ENCODE peak calls at places on chromosomes 13 and 19, in four cellular contexts. One of them, this sample, is unnamed.

GRCh38 chr13:30870049-30870884 is 35.8 kb upstream of the MEDAG start:
- DNase-seq in IMR-90: peak
- DNase-seq in MM.1S: peak
- DNase-seq in AG10803: peak
- DNase-seq in this sample: peak

GRCh38 chr13:41004875-41005693 is 14.0 kb downstream of the ELF1 start:
- DNase-seq in IMR-90: no peak
- DNase-seq in MM.1S: peak
- DNase-seq in AG10803: peak
- DNase-seq in this sample: no peak

GRCh38 chr13:37014609-37015008 is 14.0 kb downstream of the EXOSC8 start:
- DNase-seq in IMR-90: peak
- DNase-seq in MM.1S: no peak
- DNase-seq in AG10803: peak
- DNase-seq in this sample: no peak

GRCh38 chr19:53467138-53467502 is 413 bp upstream of the ZNF813 start:
- DNase-seq in IMR-90: no peak
- DNase-seq in MM.1S: no peak
- DNase-seq in AG10803: no peak
- DNase-seq in this sample: no peak

GRCh38 chr19:46840157-46840942 is 10.3 kb downstream of the AP2S1 start:
- DNase-seq in IMR-90: peak
- DNase-seq in MM.1S: peak
- DNase-seq in AG10803: peak
- DNase-seq in this sample: peak

GRCh38 chr19:1214862-1215731 is 9.5 kb downstream of the STK11 start:
- DNase-seq in IMR-90: no peak
- DNase-seq in MM.1S: no peak
- DNase-seq in AG10803: no peak
- DNase-seq in this sample: no peak

GRCh38 chr13:60969659-60970058 is 446.0 kb downstream of the PCDH20 start:
- DNase-seq in IMR-90: no peak
- DNase-seq in MM.1S: no peak
- DNase-seq in AG10803: no peak
- DNase-seq in this sample: no peak

GRCh38 chr13:54709546-54709945 is 1680.9 kb downstream of the OLFM4 start:
- DNase-seq in IMR-90: no peak
- DNase-seq in MM.1S: no peak
- DNase-seq in AG10803: no peak
- DNase-seq in this sample: no peak

GRCh38 chr19:42092350-42092749 is 16.4 kb downstream of the ZNF574 start:
- DNase-seq in IMR-90: no peak
- DNase-seq in MM.1S: peak
- DNase-seq in AG10803: no peak
- DNase-seq in this sample: no peak

GRCh38 chr19:2248136-2249009 is 750 bp upstream of the AMH start:
- DNase-seq in IMR-90: no peak
- DNase-seq in MM.1S: no peak
- DNase-seq in AG10803: no peak
- DNase-seq in this sample: no peak

GRCh38 chr19:1268392-1269064 is 604 bp upstream of the CIRBP start:
- DNase-seq in IMR-90: no peak
- DNase-seq in MM.1S: no peak
- DNase-seq in AG10803: no peak
- DNase-seq in this sample: no peak

GRCh38 chr13:21657538-21657937 is 13.3 kb upstream of the FGF9 start:
- DNase-seq in IMR-90: peak
- DNase-seq in MM.1S: no peak
- DNase-seq in AG10803: peak
- DNase-seq in this sample: peak

GRCh38 chr13:48397744-48398143 is 15.2 kb downstream of the LPAR6 start:
- DNase-seq in IMR-90: no peak
- DNase-seq in MM.1S: no peak
- DNase-seq in AG10803: no peak
- DNase-seq in this sample: no peak

GRCh38 chr13:52067237-52067636 is 42.7 kb downstream of the UTP14C start:
- DNase-seq in IMR-90: no peak
- DNase-seq in MM.1S: no peak
- DNase-seq in AG10803: no peak
- DNase-seq in this sample: peak

GRCh38 chr13:44380404-44381165 is 7.0 kb downstream of the SERP2 start:
- DNase-seq in IMR-90: peak
- DNase-seq in MM.1S: no peak
- DNase-seq in AG10803: peak
- DNase-seq in this sample: peak

GRCh38 chr13:20526664-20527063 is 1.0 kb upstream of the CRYL1 start:
- DNase-seq in IMR-90: peak
- DNase-seq in MM.1S: no peak
- DNase-seq in AG10803: peak
- DNase-seq in this sample: peak

GRCh38 chr13:91347996-91348905 is 764 bp downstream of the MIR17HG start:
- DNase-seq in IMR-90: no peak
- DNase-seq in MM.1S: peak
- DNase-seq in AG10803: peak
- DNase-seq in this sample: no peak

DNA sequence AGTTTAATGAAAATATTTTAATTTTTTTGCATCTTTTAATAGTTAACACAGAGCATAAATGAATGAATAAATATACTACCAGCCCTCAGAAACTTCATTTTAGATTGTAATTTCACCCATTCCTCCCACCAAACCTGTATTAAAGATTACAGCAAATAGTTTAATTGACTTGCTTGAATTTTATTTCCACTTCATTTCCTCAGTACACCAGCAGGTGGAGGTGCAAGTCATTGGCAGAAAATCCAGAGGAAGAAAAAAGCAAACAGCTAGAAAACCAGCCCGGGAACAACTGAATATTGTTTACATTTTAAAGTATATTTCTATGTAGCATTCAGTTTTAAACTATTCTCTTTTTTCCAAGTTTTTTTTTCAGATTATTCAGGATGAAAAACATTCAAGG is 177.8 kb downstream of the OLFM4 start:
- DNase-seq in IMR-90: no peak
- DNase-seq in MM.1S: no peak
- DNase-seq in AG10803: no peak
- DNase-seq in this sample: peak
- TF ChIP-seq CTCF in IMR-90: peak
- TF ChIP-seq CTCF in MM.1S: peak
- TF ChIP-seq CTCF in AG10803: peak
- TF ChIP-seq CTCF in this sample: peak

GRCh38 chr13:46006688-46007452 is 45.7 kb downstream of the ZC3H13 start:
- DNase-seq in IMR-90: peak
- DNase-seq in MM.1S: no peak
- DNase-seq in AG10803: no peak
- DNase-seq in this sample: peak
- H3K4me3 ChIP-seq in IMR-90: no peak
- H3K4me3 ChIP-seq in MM.1S: no peak
- H3K4me3 ChIP-seq in AG10803: no peak
- H3K4me3 ChIP-seq in this sample: no peak

GRCh38 chr13:62014299-62014698 is 598.6 kb upstream of the PCDH20 start:
- DNase-seq in IMR-90: peak
- DNase-seq in MM.1S: no peak
- DNase-seq in AG10803: no peak
- DNase-seq in this sample: peak
- TF ChIP-seq CTCF in IMR-90: no peak
- TF ChIP-seq CTCF in MM.1S: peak
- TF ChIP-seq CTCF in AG10803: no peak
- TF ChIP-seq CTCF in this sample: no peak

GRCh38 chr19:33621065-33621785 is 528 bp upstream of the CHST8 start:
- DNase-seq in IMR-90: no peak
- DNase-seq in MM.1S: no peak
- DNase-seq in AG10803: no peak
- DNase-seq in this sample: no peak

GRCh38 chr19:33620611-33621010 is 1.1 kb upstream of the CHST8 start:
- DNase-seq in IMR-90: no peak
- DNase-seq in MM.1S: no peak
- DNase-seq in AG10803: no peak
- DNase-seq in this sample: no peak

GRCh38 chr19:33622809-33623511 is 1.2 kb downstream of the CHST8 start:
- DNase-seq in IMR-90: no peak
- DNase-seq in MM.1S: no peak
- DNase-seq in AG10803: no peak
- DNase-seq in this sample: no peak

GRCh38 chr19:33621811-33622504 is at the start of gene CHST8:
- DNase-seq in IMR-90: no peak
- DNase-seq in MM.1S: peak
- DNase-seq in AG10803: peak
- DNase-seq in this sample: peak

GRCh38 chr19:33622505-33622808 is 704 bp downstream of the CHST8 start:
- DNase-seq in IMR-90: no peak
- DNase-seq in MM.1S: peak
- DNase-seq in AG10803: no peak
- DNase-seq in this sample: no peak
- H3K4me3 ChIP-seq in IMR-90: no peak
- H3K4me3 ChIP-seq in MM.1S: peak
- H3K4me3 ChIP-seq in AG10803: no peak
- H3K4me3 ChIP-seq in this sample: no peak

GRCh38 chr19:4375164-4375619 is 25.2 kb downstream of the SH3GL1 start:
- DNase-seq in IMR-90: no peak
- DNase-seq in MM.1S: no peak
- DNase-seq in AG10803: no peak
- DNase-seq in this sample: no peak

GRCh38 chr19:4374451-4375163 is 25.7 kb downstream of the SH3GL1 start:
- DNase-seq in IMR-90: peak
- DNase-seq in MM.1S: no peak
- DNase-seq in AG10803: peak
- DNase-seq in this sample: peak

GRCh38 chr19:4376991-4377781 is 23.2 kb downstream of the SH3GL1 start:
- DNase-seq in IMR-90: peak
- DNase-seq in MM.1S: no peak
- DNase-seq in AG10803: peak
- DNase-seq in this sample: peak

GRCh38 chr19:4376245-4376990 is 23.9 kb downstream of the SH3GL1 start:
- DNase-seq in IMR-90: no peak
- DNase-seq in MM.1S: no peak
- DNase-seq in AG10803: no peak
- DNase-seq in this sample: no peak

GRCh38 chr19:4375620-4376228 is 24.6 kb downstream of the SH3GL1 start:
- DNase-seq in IMR-90: peak
- DNase-seq in MM.1S: no peak
- DNase-seq in AG10803: peak
- DNase-seq in this sample: peak
- TF ChIP-seq CTCF in IMR-90: peak
- TF ChIP-seq CTCF in MM.1S: no peak
- TF ChIP-seq CTCF in AG10803: peak
- TF ChIP-seq CTCF in this sample: peak

DNA sequence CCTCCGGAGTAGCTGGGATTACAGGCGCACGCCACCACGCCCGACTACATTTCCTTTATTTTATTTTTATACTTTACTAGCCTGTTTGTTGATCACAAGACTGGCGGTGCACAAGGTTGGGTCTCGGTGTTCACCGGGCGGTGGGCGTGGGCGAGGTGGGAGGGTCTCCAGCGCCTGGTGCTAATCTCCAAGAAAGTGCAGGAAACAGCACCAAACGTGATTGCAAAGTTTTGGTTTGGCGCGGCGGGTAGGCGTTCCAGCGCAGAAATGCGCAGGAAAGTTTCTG is 24.1 kb upstream of the ZNF850 start:
- DNase-seq in IMR-90: no peak
- DNase-seq in MM.1S: no peak
- DNase-seq in AG10803: no peak
- DNase-seq in this sample: no peak
- H3K4me3 ChIP-seq in IMR-90: peak
- H3K4me3 ChIP-seq in MM.1S: no peak
- H3K4me3 ChIP-seq in AG10803: peak
- H3K4me3 ChIP-seq in this sample: peak

DNA sequence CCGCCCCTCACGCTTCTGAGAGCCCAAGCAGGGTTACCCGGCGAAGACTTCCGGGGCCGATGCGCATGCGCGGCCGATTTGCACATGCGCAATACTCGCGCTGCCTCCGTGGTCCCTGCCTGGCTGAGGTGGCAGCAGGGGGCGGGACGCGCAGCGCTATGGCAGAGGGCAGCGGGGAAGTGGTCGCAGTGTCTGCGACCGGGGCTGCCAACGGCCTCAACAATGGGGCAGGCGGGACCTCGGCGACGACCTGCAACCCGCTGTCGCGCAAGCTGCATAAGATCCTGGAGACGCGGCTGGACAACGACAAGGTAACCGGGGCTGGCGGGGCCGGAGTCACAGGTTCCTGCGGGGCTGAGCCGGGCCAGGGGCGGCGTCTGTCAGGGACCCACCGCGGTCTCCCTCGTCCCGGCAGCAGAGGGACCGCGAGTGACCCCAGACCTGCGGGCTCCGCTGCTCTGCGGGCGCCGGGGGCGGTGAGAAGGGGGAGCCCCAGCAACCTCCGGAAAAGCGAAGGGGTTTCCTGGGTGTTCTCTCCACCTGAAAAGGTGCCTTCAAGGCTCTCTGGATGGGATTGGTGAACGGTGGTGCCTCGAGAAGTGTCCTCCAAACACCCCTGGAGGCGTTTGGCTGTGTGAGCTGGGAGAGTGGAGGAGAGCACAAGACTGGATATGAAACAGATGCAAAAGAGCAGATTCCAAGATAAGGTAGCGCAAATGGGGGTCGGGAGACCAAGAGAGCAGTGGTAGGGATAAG is at the start of gene COG6:
- DNase-seq in IMR-90: peak
- DNase-seq in MM.1S: peak
- DNase-seq in AG10803: peak
- DNase-seq in this sample: peak
- TF ChIP-seq CTCF in IMR-90: no peak
- TF ChIP-seq CTCF in MM.1S: no peak
- TF ChIP-seq CTCF in AG10803: no peak
- TF ChIP-seq CTCF in this sample: no peak

DNA sequence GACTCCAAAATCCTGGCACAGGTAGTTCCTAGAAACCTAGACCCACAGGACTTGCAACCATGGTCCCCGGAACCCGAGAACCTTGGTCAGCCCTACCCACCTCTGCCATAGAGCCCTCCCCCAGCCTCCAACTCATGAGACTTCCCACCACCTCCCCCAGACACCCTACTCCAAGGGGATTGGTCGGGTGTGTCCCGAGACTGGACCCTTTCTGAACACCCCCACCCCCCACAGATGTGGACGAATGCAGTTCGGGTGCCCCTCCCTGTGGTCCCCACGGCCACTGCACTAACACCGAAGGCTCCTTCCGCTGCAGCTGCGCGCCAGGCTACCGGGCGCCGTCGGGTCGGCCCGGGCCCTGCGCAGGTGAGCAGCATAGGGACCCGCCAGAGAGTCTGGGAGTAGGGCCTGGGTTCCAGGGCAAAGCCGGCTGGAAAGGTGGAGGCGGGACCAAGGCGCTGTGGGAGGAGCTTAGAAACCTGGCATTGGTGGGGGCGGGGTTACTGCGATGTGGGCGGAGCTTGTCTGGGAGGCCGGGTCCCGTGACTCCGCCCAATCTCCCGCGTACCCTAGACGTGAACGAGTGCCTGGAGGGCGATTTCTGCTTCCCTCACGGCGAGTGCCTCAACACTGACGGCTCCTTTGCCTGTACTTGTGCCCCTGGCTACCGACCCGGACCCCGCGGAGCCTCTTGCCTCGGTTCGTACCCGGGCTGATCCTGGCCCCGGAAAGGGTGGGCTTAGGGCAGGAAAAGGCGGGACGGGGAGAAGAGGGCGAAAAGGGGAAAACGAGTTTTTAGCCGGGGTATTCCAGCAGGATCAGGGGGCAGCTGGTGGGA is 11.9 kb downstream of the LTBP4 start:
- DNase-seq in IMR-90: no peak
- DNase-seq in MM.1S: peak
- DNase-seq in AG10803: no peak
- DNase-seq in this sample: peak
- H3K4me3 ChIP-seq in IMR-90: peak
- H3K4me3 ChIP-seq in MM.1S: peak
- H3K4me3 ChIP-seq in AG10803: peak
- H3K4me3 ChIP-seq in this sample: peak

GRCh38 chr19:11361037-11361770 is 6.0 kb downstream of the PLPPR2 start:
- DNase-seq in IMR-90: no peak
- DNase-seq in MM.1S: no peak
- DNase-seq in AG10803: no peak
- DNase-seq in this sample: no peak
- TF ChIP-seq CTCF in IMR-90: no peak
- TF ChIP-seq CTCF in MM.1S: no peak
- TF ChIP-seq CTCF in AG10803: no peak
- TF ChIP-seq CTCF in this sample: no peak

This sample was measured in fibroblast of mammary gland.